ENCODE peak calls at places on chromosomes 3 and 15, in four cellular contexts. E, L, Q and W are unnamed samples.

GRCh38 chr3:105118905-105119304 is 247.8 kb upstream of the ALCAM start:
- DNase-seq in Q (no peak), L (peak), E (no peak), W (no peak)

GRCh38 chr3:52468336-52468735 is 12.9 kb downstream of the NISCH start:
- DNase-seq in E (no peak), Q (no peak), L (no peak), W (no peak)

GRCh38 chr3:184380210-184380626 is 364 bp downstream of the CHRD start:
- DNase-seq in Q (no peak), E (peak), L (peak), W (no peak)

GRCh38 chr3:140007946-140008692 is 73.1 kb downstream of the CLSTN2 start:
- DNase-seq in Q (no peak), E (peak), L (no peak), W (peak)

GRCh38 chr3:162400697-162401096 is 904.1 kb downstream of the OTOL1 start:
- DNase-seq in L (no peak), Q (no peak), E (no peak), W (no peak)

GRCh38 chr3:184727357-184728060 is 15.6 kb upstream of the MAGEF1 start:
- DNase-seq in E (peak), L (peak), Q (peak), W (peak)

GRCh38 chr3:148379763-148380162 is 317.9 kb upstream of the AGTR1 start:
- DNase-seq in E (peak), Q (no peak), L (peak), W (peak)

GRCh38 chr3:129599607-129600006 is 6.9 kb downstream of the PLXND1 start:
- DNase-seq in E (no peak), L (no peak), Q (no peak), W (no peak)

GRCh38 chr3:177371903-177372302 is 174.6 kb upstream of the TBL1XR1 start:
- DNase-seq in E (peak), Q (no peak), L (no peak), W (peak)

GRCh38 chr3:178810173-178810572 is 261.4 kb downstream of the ZMAT3 start:
- DNase-seq in Q (no peak), E (no peak), L (no peak), W (no peak)

GRCh38 chr15:68352401-68353062 is 75.0 kb downstream of the FEM1B start:
- DNase-seq in Q (peak), L (peak), E (no peak), W (no peak)

GRCh38 chr3:58520403-58520784 is 16.6 kb downstream of the ACOX2 start:
- DNase-seq in Q (no peak), E (no peak), L (no peak), W (no peak)

GRCh38 chr3:99895706-99896441 is 78.2 kb downstream of the CMSS1 start:
- DNase-seq in L (peak), Q (no peak), E (no peak), W (no peak)

GRCh38 chr3:71721721-71722157 is 3.5 kb downstream of the EIF4E3 start:
- DNase-seq in E (no peak), Q (no peak), L (no peak), W (no peak)

GRCh38 chr15:96342611-96343528 is 12.4 kb downstream of the NR2F2 start:
- DNase-seq in Q (no peak), E (no peak), L (no peak), W (no peak)

GRCh38 chr3:51434746-51435323 is 43.8 kb downstream of the RBM15B start:
- DNase-seq in E (no peak), L (peak), Q (peak), W (peak)

GRCh38 chr3:128319741-128320141 is 146.9 kb downstream of the DNAJB8 start:
- DNase-seq in Q (no peak), L (no peak), E (no peak), W (no peak)

GRCh38 chr3:151770941-151771340 is 37.2 kb downstream of the AADACL2 start:
- DNase-seq in Q (no peak), L (no peak), E (no peak), W (no peak)

GRCh38 chr15:90213818-90214204 is 12.7 kb downstream of the SEMA4B start:
- DNase-seq in E (no peak), L (no peak), Q (no peak), W (no peak)

GRCh38 chr15:94059188-94059587 is 172.2 kb upstream of the MCTP2 start:
- DNase-seq in Q (no peak), L (no peak), E (no peak), W (no peak)

GRCh38 chr3:632571-633170 is 436.1 kb downstream of the CHL1 start:
- DNase-seq in Q (peak), E (peak), L (no peak), W (peak)

GRCh38 chr3:72375237-72376154 is 472.7 kb downstream of the SHQ1 start:
- DNase-seq in Q (peak), L (no peak), E (no peak), W (no peak)

GRCh38 chr3:52528596-52529375 is 4.9 kb downstream of the NT5DC2 start:
- DNase-seq in L (no peak), Q (no peak), E (no peak), W (no peak)

GRCh38 chr15:98850991-98851776 is 156.4 kb downstream of the PGPEP1L start:
- DNase-seq in Q (peak), L (peak), E (peak), W (peak)

GRCh38 chr15:41281236-41281635 is 50.2 kb downstream of the CHP1 start:
- DNase-seq in Q (no peak), E (no peak), L (peak), W (no peak)

GRCh38 chr3:70067860-70068479 is 68.4 kb downstream of the SAMMSON start:
- DNase-seq in L (no peak), Q (no peak), E (no peak), W (no peak)

GRCh38 chr3:923161-923910 is 169.5 kb upstream of the CNTN6 start:
- DNase-seq in E (no peak), L (no peak), Q (no peak), W (no peak)

GRCh38 chr15:59170295-59170881 is 36.3 kb upstream of the LDHAL6B start:
- DNase-seq in L (peak), E (no peak), Q (no peak), W (no peak)

GRCh38 chr3:195356151-195357086 is 85.5 kb upstream of the XXYLT1 start:
- DNase-seq in Q (no peak), L (no peak), E (no peak), W (no peak)

GRCh38 chr3:12868039-12869024 is 27.0 kb upstream of the RPL32 start:
- DNase-seq in L (peak), Q (peak), E (no peak), W (peak)